ENCODE peak calls at places on chromosomes 7 and 10, in nine cellular contexts. Z is adrenal gland; I is HCT116; N is neural progenitor cell; R is tibial artery; K is CD8-positive, alpha-beta memory T cell; W is pancreas; V is IMR-90; P is mesendoderm. C is an unnamed sample.

GRCh38 chr7:16961650-16962049 is 79.9 kb upstream of the AGR3 start:
- DNase-seq in Z (no peak), I (no peak), N (no peak), R (no peak), K (no peak), W (no peak), V (peak; percentile 65), P (no peak), C (no peak)

GRCh38 chr10:16509996-16510395 is 11.7 kb downstream of the C1QL3 start:
- DNase-seq in Z (no peak), I (no peak), N (no peak), R (no peak), K (no peak), W (no peak), V (peak; percentile 18), P (no peak), C (peak; percentile 29)

GRCh38 chr10:124917168-124917938 is 24.6 kb upstream of the ZRANB1 start:
- DNase-seq in Z (peak; percentile 60), I (no peak), N (peak; percentile 54), R (peak; percentile 49), K (peak; percentile 13), W (peak; percentile 44), V (peak; percentile 33), P (peak; percentile 70), C (peak; percentile 71)

GRCh38 chr10:93287775-93288174 is 194.4 kb downstream of the MYOF start:
- DNase-seq in Z (no peak), I (no peak), N (peak; percentile 28), R (no peak), K (no peak), W (no peak), V (no peak), P (peak; percentile 83), C (no peak)

GRCh38 chr7:149683191-149683590 is 90.2 kb downstream of the ZNF467 start:
- DNase-seq in Z (no peak), I (no peak), N (no peak), R (no peak), K (no peak), W (no peak), V (no peak), P (no peak), C (no peak)

GRCh38 chr7:21543528-21544302 is 876 bp downstream of the DNAH11 start:
- DNase-seq in Z (peak; percentile 25), I (no peak), N (peak; percentile 29), R (no peak), K (no peak), W (no peak), V (no peak), P (peak; percentile 71), C (no peak)

GRCh38 chr7:40223451-40224112 is 88.8 kb downstream of the SUGCT start:
- DNase-seq in Z (no peak), I (no peak), N (no peak), R (no peak), K (no peak), W (no peak), V (no peak), P (no peak), C (no peak)

GRCh38 chr10:92834981-92835380 is 13.3 kb upstream of the EXOC6 start:
- DNase-seq in Z (no peak), I (no peak), N (no peak), R (no peak), K (no peak), W (no peak), V (peak; percentile 73), P (no peak), C (no peak)

GRCh38 chr10:8254350-8254749 is 199.9 kb downstream of the GATA3 start:
- DNase-seq in Z (no peak), I (no peak), N (no peak), R (no peak), K (no peak), W (no peak), V (no peak), P (no peak), C (no peak)

GRCh38 chr7:140640060-140640611 is 477 bp downstream of the DENND2A start:
- DNase-seq in Z (no peak), I (no peak), N (peak; percentile 76), R (peak; percentile 25), K (no peak), W (no peak), V (peak; percentile 50), P (peak; percentile 67), C (peak; percentile 71)

GRCh38 chr7:155456772-155457543 is 971 bp upstream of the EN2 start:
- DNase-seq in Z (peak; percentile 66), I (no peak), N (peak; percentile 86), R (peak; percentile 31), K (no peak), W (peak; percentile 66), V (peak; percentile 31), P (peak; percentile 80), C (peak; percentile 73)

GRCh38 chr10:89085153-89085552 is 94.6 kb downstream of the FAS start:
- DNase-seq in Z (no peak), I (no peak), N (no peak), R (no peak), K (no peak), W (no peak), V (no peak), P (no peak), C (no peak)

GRCh38 chr10:119535310-119535709 is 7.2 kb downstream of the RGS10 start:
- DNase-seq in Z (no peak), I (no peak), N (no peak), R (no peak), K (no peak), W (no peak), V (peak; percentile 78), P (no peak), C (no peak)

GRCh38 chr7:2724453-2725177 is 36.6 kb downstream of the AMZ1 start:
- DNase-seq in Z (no peak), I (no peak), N (no peak), R (no peak), K (no peak), W (peak; percentile 8), V (no peak), P (no peak), C (no peak)

GRCh38 chr10:114441107-114441506 is 36.8 kb upstream of the AFAP1L2 start:
- DNase-seq in Z (no peak), I (no peak), N (no peak), R (no peak), K (no peak), W (no peak), V (no peak), P (no peak), C (no peak)

GRCh38 chr10:114448897-114449296 is 44.6 kb upstream of the AFAP1L2 start:
- DNase-seq in Z (no peak), I (no peak), N (no peak), R (no peak), K (no peak), W (no peak), V (no peak), P (no peak), C (no peak)

GRCh38 chr10:114444819-114445218 is 40.5 kb upstream of the AFAP1L2 start:
- DNase-seq in Z (no peak), I (no peak), N (no peak), R (no peak), K (no peak), W (no peak), V (no peak), P (no peak), C (no peak)

GRCh38 chr10:114442115-114442630 is 37.9 kb upstream of the AFAP1L2 start:
- DNase-seq in Z (no peak), I (no peak), N (no peak), R (no peak), K (no peak), W (no peak), V (no peak), P (peak; percentile 94), C (no peak)

DNA sequence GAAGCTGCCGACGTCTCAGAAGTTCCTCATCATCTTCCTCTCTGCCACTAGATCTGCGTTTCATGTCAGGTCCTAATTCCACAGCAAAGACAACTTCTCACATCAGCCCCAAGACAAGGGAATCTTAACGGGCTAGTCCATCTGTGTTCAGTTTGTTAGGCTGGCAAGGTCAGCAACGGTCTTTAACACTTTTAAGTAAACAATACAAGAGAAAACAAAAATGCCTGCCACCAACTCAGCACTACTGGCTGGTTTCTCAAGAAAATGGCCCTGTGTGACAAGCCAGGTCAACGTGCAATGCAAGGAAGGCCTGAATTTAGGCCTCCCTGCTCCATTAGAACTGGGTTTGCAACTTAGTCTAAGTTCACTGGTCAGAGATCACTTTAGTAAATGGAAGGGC is 41.0 kb upstream of the AFAP1L2 start:
- DNase-seq in Z (no peak), I (no peak), N (no peak), R (no peak), K (no peak), W (no peak), V (no peak), P (no peak), C (no peak)
- H3K36me3 ChIP-seq in Z (peaks cover 30% of the 10 kb centered on the region), I (no peaks in the 10 kb centered on the region), N (no peaks in the 10 kb centered on the region), R (peaks cover 11% of the 10 kb centered on the region), K (peaks cover 35% of the 10 kb centered on the region), W (no peaks in the 10 kb centered on the region), V (no peaks in the 10 kb centered on the region), P (no peaks in the 10 kb centered on the region), C (peaks cover 46% of the 10 kb centered on the region)

GRCh38 chr7:1514407-1514806 is 10.2 kb upstream of the INTS1 start:
- DNase-seq in Z (no peak), I (no peak), N (no peak), R (no peak), K (no peak), W (no peak), V (no peak), P (no peak), C (no peak)
- H3K27ac ChIP-seq in Z (no peak overlapping the region), I (no peak overlapping the region), N (no peak overlapping the region), R (peak overlapping the region; percentile 96), K (no peak overlapping the region), W (no peak overlapping the region), V (no peak overlapping the region), P (no peak overlapping the region), C (peak overlapping the region; percentile 89)

GRCh38 chr10:103737735-103738367 is 117.5 kb downstream of the SH3PXD2A start:
- DNase-seq in Z (no peak), I (no peak), N (no peak), R (no peak), K (no peak), W (no peak), V (no peak), P (no peak), C (no peak)
- H3K36me3 ChIP-seq in Z (no peaks in the 10 kb centered on the region), I (no peaks in the 10 kb centered on the region), N (no peaks in the 10 kb centered on the region), R (no peaks in the 10 kb centered on the region), K (no peaks in the 10 kb centered on the region), W (no peaks in the 10 kb centered on the region), V (no peaks in the 10 kb centered on the region), P (no peaks in the 10 kb centered on the region), C (peaks cover 4% of the 10 kb centered on the region)

GRCh38 chr10:14742815-14743214 is 31.9 kb downstream of the FAM107B start:
- DNase-seq in Z (no peak), I (no peak), N (no peak), R (no peak), K (no peak), W (peak; percentile 58), V (no peak), P (no peak), C (no peak)
- H3K27ac ChIP-seq in Z (no peak overlapping the region), I (no peak overlapping the region), N (no peak overlapping the region), R (no peak overlapping the region), K (no peak overlapping the region), W (peak overlapping the region; percentile 81), V (no peak overlapping the region), P (no peak overlapping the region), C (no peak overlapping the region)

DNA sequence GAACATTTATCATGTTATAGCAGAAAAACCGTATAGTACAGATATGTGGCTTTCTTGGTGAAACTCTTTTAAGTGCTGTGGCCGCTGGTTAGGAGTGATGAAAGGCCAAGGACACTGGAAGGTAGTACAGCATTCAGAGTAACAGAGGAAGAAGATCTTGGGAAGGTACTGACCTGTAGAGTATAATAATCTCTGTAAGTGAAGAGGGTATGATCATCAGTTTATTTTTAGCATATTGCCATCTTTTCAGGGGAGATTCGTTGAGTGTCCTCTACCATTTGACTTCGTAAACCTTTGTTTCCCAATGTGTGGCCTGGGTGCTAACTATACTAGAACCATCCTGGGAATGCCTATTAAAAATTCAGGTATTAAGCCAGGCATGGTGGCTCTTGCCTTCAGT is 44.6 kb downstream of the WAC start:
- DNase-seq in Z (no peak), I (no peak), N (no peak), R (no peak), K (no peak), W (no peak), V (no peak), P (no peak), C (no peak)
- H3K36me3 ChIP-seq in Z (peaks cover 4% of the 10 kb centered on the region), I (no peaks in the 10 kb centered on the region), N (peaks cover 6% of the 10 kb centered on the region), R (no peaks in the 10 kb centered on the region), K (no peaks in the 10 kb centered on the region), W (no peaks in the 10 kb centered on the region), V (peaks cover 13% of the 10 kb centered on the region), P (no peaks in the 10 kb centered on the region), C (peaks cover 9% of the 10 kb centered on the region)

C was measured in cardiac muscle cell.